ENCODE peak calls at places on chromosome 13, in nine cellular contexts. C is WERI-Rb-1, D is IMR-90, X is heart left ventricle, Y is psoas muscle, N is K562, I is fibroblast of lung, A is thoracic aorta, S is upper lobe of left lung. E is an unnamed sample. For H3K27me3, the result is how much of the 10 kb centered on the place peaks cover.

GRCh38 chr13:94305463-94305862 is 174.0 kb downstream of the DCT start:
- DNase-seq in C (no peak), D (peak), X (no peak), Y (no peak), N (no peak), I (peak), A (no peak), S (no peak), E (no peak)

GRCh38 chr13:31204592-31204991 is 4.8 kb downstream of the B3GLCT start:
- DNase-seq in C (peak), D (peak), X (no peak), Y (no peak), N (peak), I (peak), A (no peak), S (no peak), E (no peak)

GRCh38 chr13:75587679-75588078 is 38.1 kb downstream of the UCHL3 start:
- DNase-seq in C (no peak), D (peak), X (no peak), Y (no peak), N (no peak), I (no peak), A (no peak), S (no peak), E (no peak)

GRCh38 chr13:29648760-29649159 is 53.3 kb upstream of the SLC7A1 start:
- DNase-seq in C (no peak), D (no peak), X (no peak), Y (no peak), N (no peak), I (no peak), A (no peak), S (no peak), E (no peak)

GRCh38 chr13:98489446-98490194 is 87.3 kb downstream of the STK24 start:
- DNase-seq in C (no peak), D (no peak), X (no peak), Y (no peak), N (no peak), I (no peak), A (no peak), S (no peak), E (peak)

GRCh38 chr13:35716186-35716585 is 239.7 kb upstream of the MAB21L1 start:
- DNase-seq in C (no peak), D (peak), X (no peak), Y (no peak), N (no peak), I (peak), A (no peak), S (peak), E (no peak)

GRCh38 chr13:80716610-80717081 is 375.7 kb upstream of the SPRY2 start:
- DNase-seq in C (no peak), D (no peak), X (peak), Y (peak), N (no peak), I (no peak), A (no peak), S (no peak), E (no peak)

GRCh38 chr13:79647518-79647917 is 166.6 kb downstream of the NDFIP2 start:
- DNase-seq in C (no peak), D (no peak), X (no peak), Y (no peak), N (no peak), I (no peak), A (no peak), S (no peak), E (no peak)

GRCh38 chr13:39282400-39282972 is 244.2 kb downstream of the NHLRC3 start:
- DNase-seq in C (no peak), D (no peak), X (no peak), Y (no peak), N (no peak), I (no peak), A (no peak), S (no peak), E (no peak)

GRCh38 chr13:31944262-31945160 is 87.1 kb upstream of the FRY start:
- DNase-seq in C (no peak), D (no peak), X (no peak), Y (no peak), N (no peak), I (no peak), A (no peak), S (no peak), E (no peak)

GRCh38 chr13:51291341-51291740 is 48.1 kb upstream of the SERPINE3 start:
- DNase-seq in C (no peak), D (peak), X (peak), Y (no peak), N (no peak), I (peak), A (no peak), S (no peak), E (no peak)

GRCh38 chr13:110322828-110323171 is 15.7 kb downstream of the COL4A2 start:
- DNase-seq in C (no peak), D (no peak), X (no peak), Y (no peak), N (no peak), I (no peak), A (no peak), S (no peak), E (no peak)
- TF ChIP-seq CTCF in C (no peak), D (no peak), X (no peak), Y (no peak), N (no peak), I (no peak), A (no peak), S (no peak), E (no peak)

DNA sequence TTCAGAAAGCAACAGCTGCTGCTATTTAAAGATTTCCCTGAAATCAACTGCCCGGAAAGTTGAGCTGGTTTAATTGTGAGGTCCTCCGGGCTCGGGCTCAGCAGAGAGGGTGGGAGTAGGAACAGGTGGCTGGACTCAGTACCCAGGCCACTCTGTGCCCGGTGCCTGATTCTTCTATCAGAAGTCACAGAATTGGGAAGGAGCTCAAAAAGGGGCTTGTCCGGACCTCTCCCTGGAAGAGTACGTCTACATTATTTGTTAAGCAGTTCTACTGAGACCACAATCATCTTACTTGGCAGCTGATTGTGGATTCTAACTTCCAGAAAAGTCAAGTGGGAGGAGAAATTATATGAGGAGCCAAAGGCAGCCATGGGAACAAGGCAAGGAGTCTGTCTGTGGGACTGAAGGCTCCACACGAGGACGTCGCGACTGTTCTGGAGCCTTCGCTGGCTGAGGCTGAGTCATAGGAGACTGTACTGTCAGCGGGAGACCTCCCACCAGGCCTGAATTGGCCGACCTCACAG is 91.7 kb upstream of the ANKRD10 start:
- DNase-seq in C (no peak), D (peak), X (peak), Y (peak), N (peak), I (peak), A (peak), S (peak), E (peak)
- H3K27ac ChIP-seq in C (no peak), D (peak), X (peak), Y (peak), N (peak), I (peak), A (peak), S (peak), E (peak)

DNA sequence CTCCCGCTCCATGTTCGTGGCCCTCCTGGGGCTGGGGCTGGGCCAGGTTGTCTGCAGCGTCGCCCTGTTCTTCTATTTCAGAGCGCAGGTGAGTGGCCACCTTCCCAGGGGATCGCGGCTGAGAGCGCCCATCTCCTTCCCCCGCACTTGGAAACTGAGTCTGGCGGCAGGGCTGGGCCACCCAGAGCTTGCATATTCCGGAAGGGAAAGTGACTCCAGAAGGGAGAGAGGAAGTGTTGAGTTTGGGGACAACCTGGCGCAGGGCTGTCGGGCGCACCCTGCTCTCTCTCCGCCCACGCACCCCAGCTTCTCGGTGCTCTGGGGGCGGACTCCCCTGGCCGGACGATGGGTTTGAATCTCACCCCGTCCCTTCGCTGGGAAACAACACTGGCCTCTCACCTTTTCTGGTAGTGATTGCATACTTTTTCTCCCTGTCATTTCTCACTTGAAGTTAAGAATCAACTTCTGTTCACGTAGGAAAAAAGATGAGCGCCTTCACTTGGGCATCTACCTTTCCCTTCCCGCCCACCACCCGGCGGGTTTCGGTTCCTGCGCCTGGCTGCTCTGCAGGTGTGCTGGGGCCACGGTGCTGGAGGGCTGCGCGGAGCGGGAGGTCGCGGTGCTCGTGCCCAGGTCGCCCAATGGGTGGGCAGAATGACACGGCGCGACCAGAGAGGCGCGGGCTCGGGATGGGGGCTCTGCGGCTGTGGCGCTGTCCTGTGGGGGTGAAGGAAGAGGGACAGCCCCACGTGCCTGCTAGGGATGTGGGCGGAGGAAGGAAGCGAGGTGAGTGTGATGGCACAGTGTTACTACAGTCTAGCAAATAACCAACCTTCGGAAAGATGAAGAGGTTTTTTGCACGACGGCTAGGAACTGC is 721 bp downstream of the TNFSF11 start:
- DNase-seq in C (no peak), D (no peak), X (no peak), Y (no peak), N (no peak), I (no peak), A (no peak), S (no peak), E (no peak)
- H3K27me3 ChIP-seq in C (under half), D (under half), X (half or more), Y (under half), N (under half), I (under half), A (under half), S (under half), E (under half)

DNA sequence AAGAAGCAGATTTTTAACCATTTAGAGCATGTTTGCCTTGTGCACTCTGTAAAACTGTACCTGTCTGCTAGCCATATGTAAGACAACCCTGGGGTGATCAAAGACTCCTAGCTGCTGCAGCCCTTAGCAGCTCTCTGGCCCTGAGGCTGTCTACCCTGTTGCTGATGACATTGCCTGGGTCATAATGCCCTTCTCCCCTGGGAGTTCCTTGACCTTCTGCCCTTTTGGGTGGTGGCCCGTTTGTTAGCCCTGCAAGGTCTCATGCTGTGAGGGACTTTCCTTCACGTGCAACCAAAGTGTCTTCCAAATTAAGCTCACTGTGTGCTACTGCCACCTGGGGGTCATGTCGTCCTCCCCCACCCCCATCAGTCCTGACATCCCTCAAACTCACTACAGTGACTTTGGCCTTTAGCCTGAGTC is 7.4 kb downstream of the GPC6 start:
- DNase-seq in C (peak), D (no peak), X (no peak), Y (no peak), N (no peak), I (no peak), A (no peak), S (no peak), E (no peak)
- TF ChIP-seq CTCF in C (peak), D (no peak), X (no peak), Y (no peak), N (no peak), I (no peak), A (no peak), S (no peak), E (no peak)

DNA sequence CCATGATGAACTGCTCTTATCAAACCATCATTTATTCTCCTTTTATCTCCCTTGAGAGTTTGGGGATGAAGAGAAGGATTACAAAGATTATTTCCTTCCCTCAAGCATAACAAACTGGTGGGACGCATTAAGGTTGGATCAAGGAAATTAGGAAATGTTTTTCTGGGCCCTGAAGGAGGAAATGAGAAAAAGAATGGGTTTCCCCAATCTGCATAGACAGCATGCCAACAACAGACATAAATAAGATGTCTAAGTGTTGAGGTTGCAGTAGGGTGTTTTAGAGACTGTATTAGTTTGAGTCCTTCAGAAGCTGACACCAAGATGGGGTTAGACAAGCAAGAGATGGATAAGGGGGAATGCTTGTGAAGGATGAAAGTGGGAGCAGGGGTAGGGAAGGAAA is 7.3 kb downstream of the EPSTI1 start:
- DNase-seq in C (no peak), D (no peak), X (no peak), Y (no peak), N (no peak), I (no peak), A (no peak), S (no peak), E (no peak)
- H3K27ac ChIP-seq in C (no peak), D (no peak), X (no peak), Y (no peak), N (no peak), I (no peak), A (no peak), S (no peak), E (no peak)

GRCh38 chr13:71244181-71244580 is 622.8 kb downstream of the DACH1 start:
- DNase-seq in C (no peak), D (no peak), X (no peak), Y (no peak), N (no peak), I (no peak), A (no peak), S (no peak), E (no peak)
- H3K27me3 ChIP-seq in C (under half), D (under half), X (under half), Y (under half), N (under half), I (under half), A (under half), S (under half), E (under half)

GRCh38 chr13:96994030-96994848 is at the start of gene OXGR1:
- DNase-seq in C (no peak), D (no peak), X (no peak), Y (peak), N (peak), I (no peak), A (no peak), S (no peak), E (no peak)
- TF ChIP-seq CTCF in C (no peak), D (no peak), X (no peak), Y (no peak), N (no peak), I (no peak), A (no peak), S (no peak), E (no peak)

E was measured in ascending aorta.